ENCODE peak calls at places on chromosome 10, in eight cellular contexts. G, F, Y, M, C, D, L and E are unnamed samples.
A peak's percentile ranks its signal among the peaks of the same experiment; 100 is the strongest.

GRCh38 chr10:104577861-104578480 is 63.1 kb upstream of the SORCS3 start:
- DNase-seq in G (no peak), F (no peak), Y (no peak), M (no peak), C (no peak), D (no peak), L (no peak), E (no peak)

GRCh38 chr10:114347791-114348190 is 56.5 kb downstream of the AFAP1L2 start:
- DNase-seq in G (no peak), F (no peak), Y (no peak), M (no peak), C (no peak), D (no peak), L (no peak), E (no peak)

GRCh38 chr10:23291551-23292334 is 52.9 kb downstream of the C10orf67 start:
- DNase-seq in G (no peak), F (no peak), Y (no peak), M (no peak), C (no peak), D (no peak), L (no peak), E (no peak)

GRCh38 chr10:47178537-47179290 is 121.3 kb upstream of the GDF10 start:
- DNase-seq in G (no peak), F (no peak), Y (no peak), M (no peak), C (no peak), D (no peak), L (no peak), E (no peak)

GRCh38 chr10:65861249-65861648 is 1064.6 kb upstream of the LRRTM3 start:
- DNase-seq in G (no peak), F (no peak), Y (no peak), M (no peak), C (no peak), D (no peak), L (no peak), E (no peak)

GRCh38 chr10:5856701-5857004 is 33.0 kb downstream of the ANKRD16 start:
- DNase-seq in G (no peak), F (no peak), Y (no peak), M (no peak), C (no peak), D (no peak), L (no peak), E (no peak)

GRCh38 chr10:5805680-5806079 is 7.6 kb downstream of the GDI2 start:
- DNase-seq in G (no peak), F (no peak), Y (no peak), M (no peak), C (no peak), D (no peak), L (no peak), E (no peak)

GRCh38 chr10:119120413-119120867 is 16.5 kb downstream of the DENND10 start:
- DNase-seq in G (no peak), F (no peak), Y (no peak), M (no peak), C (no peak), D (no peak), L (no peak), E (no peak)

GRCh38 chr10:14742815-14743214 is 31.9 kb downstream of the FAM107B start:
- DNase-seq in G (no peak), F (no peak), Y (no peak), M (no peak), C (no peak), D (no peak), L (no peak), E (no peak)

GRCh38 chr10:74930962-74931361 is 104.6 kb downstream of the KAT6B start:
- DNase-seq in G (no peak), F (no peak), Y (no peak), M (no peak), C (no peak), D (no peak), L (no peak), E (no peak)

GRCh38 chr10:20853276-20853675 is 43.8 kb downstream of the NEBL start:
- DNase-seq in G (no peak), F (no peak), Y (no peak), M (no peak), C (no peak), D (no peak), L (no peak), E (no peak)

GRCh38 chr10:20858292-20859124 is 38.6 kb downstream of the NEBL start:
- DNase-seq in G (no peak), F (no peak), Y (no peak), M (no peak), C (no peak), D (peak; percentile 6), L (no peak), E (no peak)

GRCh38 chr10:20856484-20856883 is 40.6 kb downstream of the NEBL start:
- DNase-seq in G (no peak), F (no peak), Y (no peak), M (no peak), C (no peak), D (no peak), L (no peak), E (no peak)

GRCh38 chr10:20852303-20852702 is 44.8 kb downstream of the NEBL start:
- DNase-seq in G (no peak), F (no peak), Y (no peak), M (no peak), C (no peak), D (no peak), L (no peak), E (no peak)

GRCh38 chr10:20855398-20856038 is 41.6 kb downstream of the NEBL start:
- DNase-seq in G (no peak), F (no peak), Y (no peak), M (no peak), C (no peak), D (peak; percentile 25), L (no peak), E (no peak)
- H3K27ac ChIP-seq in G (no peak overlapping the region), F (no peak overlapping the region), Y (no peak overlapping the region), M (no peak overlapping the region), C (peak overlapping the region; percentile 64), D (no peak overlapping the region), L (no peak overlapping the region), E (no peak overlapping the region)

DNA sequence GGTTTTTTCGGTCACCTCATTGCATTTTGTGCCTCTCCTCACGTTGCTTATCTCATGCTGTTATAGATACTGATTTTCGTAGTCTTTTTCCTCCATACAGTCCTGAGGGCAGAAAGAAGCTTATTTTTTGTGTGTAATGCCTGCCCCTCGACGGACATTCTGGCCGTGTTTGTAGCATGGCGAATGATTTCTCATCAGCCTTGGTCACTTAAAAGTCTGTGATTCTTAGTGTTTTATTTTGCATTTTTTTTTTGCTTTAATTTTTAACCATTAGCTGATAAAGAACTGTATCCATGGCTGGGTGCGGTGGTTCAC is 469 bp upstream of the NOC3L start:
- DNase-seq in G (no peak), F (no peak), Y (no peak), M (no peak), C (no peak), D (peak; percentile 44), L (no peak), E (no peak)
- H3K4me3 ChIP-seq in G (peak overlapping the region; percentile 86), F (peak overlapping the region; percentile 76), Y (peak overlapping the region; percentile 79), M (peak overlapping the region; percentile 87), C (peak overlapping the region; percentile 64), D (peak overlapping the region; percentile 91), L (peak overlapping the region; percentile 61), E (peak overlapping the region; percentile 64)

GRCh38 chr10:71952745-71953144 is 11.4 kb upstream of the CHST3 start:
- DNase-seq in G (no peak), F (no peak), Y (no peak), M (no peak), C (no peak), D (no peak), L (no peak), E (no peak)

GRCh38 chr10:71946700-71947099 is 17.5 kb upstream of the CHST3 start:
- DNase-seq in G (no peak), F (no peak), Y (no peak), M (no peak), C (no peak), D (no peak), L (no peak), E (no peak)

GRCh38 chr10:71945819-71946474 is 18.2 kb upstream of the CHST3 start:
- DNase-seq in G (no peak), F (no peak), Y (no peak), M (no peak), C (no peak), D (no peak), L (no peak), E (no peak)

GRCh38 chr10:71950683-71951082 is 13.5 kb upstream of the CHST3 start:
- DNase-seq in G (no peak), F (no peak), Y (no peak), M (no peak), C (no peak), D (no peak), L (no peak), E (no peak)

GRCh38 chr10:71948496-71949067 is 15.6 kb upstream of the CHST3 start:
- DNase-seq in G (no peak), F (no peak), Y (no peak), M (no peak), C (no peak), D (no peak), L (no peak), E (no peak)
- H3K9me3 ChIP-seq in G (peaks cover 8% of the 10 kb centered on the region), F (peaks cover 4% of the 10 kb centered on the region), Y (peaks cover 57% of the 10 kb centered on the region), M (peaks cover 15% of the 10 kb centered on the region), C (peaks cover 7% of the 10 kb centered on the region), D (peaks cover 7% of the 10 kb centered on the region), L (peaks cover 35% of the 10 kb centered on the region), E (peaks cover 37% of the 10 kb centered on the region)

DNA sequence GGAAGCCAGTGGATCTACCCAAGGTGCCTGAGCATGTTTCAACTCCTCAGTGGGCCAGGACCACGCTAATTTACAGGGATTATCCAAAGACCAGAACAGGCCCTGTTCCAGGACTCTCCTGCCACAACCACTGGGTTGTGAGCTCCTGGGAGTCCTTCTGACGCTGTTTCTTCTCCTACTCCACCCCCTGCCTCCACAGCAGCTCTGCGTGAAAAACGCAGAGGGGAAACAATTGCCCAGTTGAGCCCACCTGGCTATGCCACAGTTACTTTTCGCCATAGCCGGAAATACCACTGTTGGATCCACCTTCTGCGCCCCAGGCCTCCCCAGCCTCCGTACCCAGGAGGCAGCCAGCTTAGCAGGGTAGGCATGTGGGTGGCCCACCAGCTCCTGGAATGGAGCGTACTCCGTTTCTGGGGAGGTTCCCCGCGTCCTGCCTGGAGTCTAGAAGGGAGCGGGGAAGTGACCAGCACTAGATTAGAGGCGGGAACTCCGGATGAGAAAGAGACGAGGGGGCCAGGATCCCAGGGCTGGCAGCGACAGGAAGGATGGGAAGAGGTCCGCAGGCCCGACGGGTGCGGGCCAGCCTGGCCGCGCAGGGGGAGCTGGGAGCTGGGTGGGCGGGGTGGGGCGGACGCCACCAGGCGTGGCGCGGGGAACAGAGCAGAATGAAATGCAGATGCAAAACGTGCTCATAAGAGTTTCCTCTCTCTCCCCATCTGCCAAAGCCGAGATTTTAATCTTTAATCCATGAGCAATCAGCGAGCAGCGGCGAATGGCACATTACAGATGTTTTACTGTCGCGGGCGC is 32.1 kb upstream of the PAX2 start:
- DNase-seq in G (no peak), F (no peak), Y (no peak), M (no peak), C (no peak), D (peak; percentile 75), L (no peak), E (no peak)
- H3K27ac ChIP-seq in G (no peak overlapping the region), F (no peak overlapping the region), Y (no peak overlapping the region), M (no peak overlapping the region), C (no peak overlapping the region), D (no peak overlapping the region), L (no peak overlapping the region), E (no peak overlapping the region)

DNA sequence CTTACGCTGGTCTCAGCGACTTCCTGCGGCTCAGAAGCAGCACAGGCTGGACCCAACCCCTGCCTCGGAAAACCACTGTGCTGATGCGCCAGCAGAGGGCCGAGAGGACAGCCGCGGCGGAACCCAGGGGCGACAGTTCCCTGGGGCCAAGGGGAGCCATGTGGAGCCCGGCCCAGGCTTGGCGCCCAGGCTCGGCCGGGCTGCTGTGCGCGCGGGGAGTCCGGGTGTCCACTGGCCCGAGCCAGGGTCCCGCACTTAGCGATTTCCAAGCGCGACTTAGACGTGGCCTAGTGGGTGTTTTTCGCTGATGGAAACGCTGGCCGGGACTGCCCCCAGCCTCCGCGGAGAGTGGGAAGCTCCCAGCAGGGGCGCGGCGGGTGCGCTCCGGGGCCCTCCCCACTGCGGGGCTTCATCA is 18.6 kb upstream of the ZNF32 start:
- DNase-seq in G (peak; percentile 69), F (no peak), Y (no peak), M (no peak), C (peak; percentile 55), D (peak; percentile 98), L (no peak), E (no peak)
- H3K4me3 ChIP-seq in G (no peak overlapping the region), F (no peak overlapping the region), Y (peak overlapping the region; percentile 38), M (peak overlapping the region; percentile 41), C (peak overlapping the region; percentile 2), D (peak overlapping the region; percentile 67), L (no peak overlapping the region), E (no peak overlapping the region)